ENCODE peak calls at places on chromosome 13, in six cellular contexts. C is kidney epithelial cell, E is GM23338, P is tibial artery, A is Calu3, M is A549. G is an unnamed sample.

GRCh38 chr13:26541041-26541440 is 16.4 kb upstream of the WASF3 start:
- DNase-seq in C (no peak), E (no peak), P (no peak), A (no peak), M (no peak), G (no peak)

GRCh38 chr13:97892717-97893116 is 60.8 kb upstream of the IPO5 start:
- DNase-seq in C (peak; percentile 5), E (no peak), P (no peak), A (no peak), M (no peak), G (no peak)

GRCh38 chr13:78700121-78700910 is 41.4 kb upstream of the OBI1 start:
- DNase-seq in C (no peak), E (no peak), P (no peak), A (no peak), M (no peak), G (no peak)

GRCh38 chr13:46655727-46656180 is 102.8 kb downstream of the LRCH1 start:
- DNase-seq in C (no peak), E (peak; percentile 59), P (no peak), A (no peak), M (no peak), G (no peak)

GRCh38 chr13:67123165-67123564 is 107.0 kb downstream of the PCDH9 start:
- DNase-seq in C (no peak), E (no peak), P (no peak), A (no peak), M (no peak), G (no peak)

GRCh38 chr13:43924549-43925245 is 45.0 kb downstream of the LACC1 start:
- DNase-seq in C (no peak), E (no peak), P (no peak), A (no peak), M (no peak), G (no peak)

GRCh38 chr13:111395511-111396393 is 75.3 kb downstream of the TEX29 start:
- DNase-seq in C (no peak), E (no peak), P (peak; percentile 48), A (no peak), M (no peak), G (peak; percentile 62)

GRCh38 chr13:37225414-37226047 is 120.1 kb upstream of the CSNK1A1L start:
- DNase-seq in C (no peak), E (no peak), P (no peak), A (no peak), M (no peak), G (no peak)

GRCh38 chr13:113650275-113650674 is 7.7 kb downstream of the ATP4B start:
- DNase-seq in C (no peak), E (no peak), P (peak; percentile 33), A (no peak), M (no peak), G (peak; percentile 65)

GRCh38 chr13:48492123-48493075 is 40.5 kb downstream of the RCBTB2 start:
- DNase-seq in C (no peak), E (no peak), P (peak; percentile 84), A (no peak), M (no peak), G (no peak)

GRCh38 chr13:25992076-25992475 is 59.7 kb downstream of the SHISA2 start:
- DNase-seq in C (no peak), E (no peak), P (no peak), A (no peak), M (no peak), G (no peak)

GRCh38 chr13:102139626-102140025 is 262.2 kb downstream of the FGF14 start:
- DNase-seq in C (no peak), E (no peak), P (no peak), A (no peak), M (no peak), G (no peak)

GRCh38 chr13:77359171-77359570 is 32.3 kb upstream of the MYCBP2 start:
- DNase-seq in C (no peak), E (no peak), P (no peak), A (no peak), M (no peak), G (no peak)

GRCh38 chr13:22594041-22594440 is 586.7 kb upstream of the SGCG start:
- DNase-seq in C (no peak), E (no peak), P (no peak), A (no peak), M (no peak), G (no peak)

GRCh38 chr13:43965446-43965845 is 85.7 kb downstream of the LACC1 start:
- DNase-seq in C (no peak), E (no peak), P (no peak), A (no peak), M (no peak), G (no peak)

GRCh38 chr13:113562866-113563265 is 21.7 kb upstream of the TFDP1 start:
- DNase-seq in C (no peak), E (no peak), P (no peak), A (no peak), M (no peak), G (no peak)

GRCh38 chr13:99220199-99220931 is 19.7 kb downstream of the UBAC2 start:
- DNase-seq in C (no peak), E (no peak), P (no peak), A (no peak), M (no peak), G (no peak)

GRCh38 chr13:42164557-42165125 is 107.3 kb upstream of the AKAP11 start:
- DNase-seq in C (no peak), E (no peak), P (no peak), A (no peak), M (no peak), G (no peak)

GRCh38 chr13:51937320-51938290 is 73.6 kb downstream of the ATP7B start:
- DNase-seq in C (no peak), E (no peak), P (no peak), A (no peak), M (no peak), G (no peak)

GRCh38 chr13:51934461-51935087 is 72.8 kb downstream of the CCDC70 start:
- DNase-seq in C (no peak), E (no peak), P (no peak), A (no peak), M (no peak), G (no peak)

GRCh38 chr13:51933466-51934058 is 71.8 kb downstream of the CCDC70 start:
- DNase-seq in C (no peak), E (no peak), P (no peak), A (no peak), M (no peak), G (no peak)

GRCh38 chr13:51938454-51938853 is 72.8 kb downstream of the ATP7B start:
- DNase-seq in C (no peak), E (no peak), P (no peak), A (no peak), M (no peak), G (no peak)

DNA sequence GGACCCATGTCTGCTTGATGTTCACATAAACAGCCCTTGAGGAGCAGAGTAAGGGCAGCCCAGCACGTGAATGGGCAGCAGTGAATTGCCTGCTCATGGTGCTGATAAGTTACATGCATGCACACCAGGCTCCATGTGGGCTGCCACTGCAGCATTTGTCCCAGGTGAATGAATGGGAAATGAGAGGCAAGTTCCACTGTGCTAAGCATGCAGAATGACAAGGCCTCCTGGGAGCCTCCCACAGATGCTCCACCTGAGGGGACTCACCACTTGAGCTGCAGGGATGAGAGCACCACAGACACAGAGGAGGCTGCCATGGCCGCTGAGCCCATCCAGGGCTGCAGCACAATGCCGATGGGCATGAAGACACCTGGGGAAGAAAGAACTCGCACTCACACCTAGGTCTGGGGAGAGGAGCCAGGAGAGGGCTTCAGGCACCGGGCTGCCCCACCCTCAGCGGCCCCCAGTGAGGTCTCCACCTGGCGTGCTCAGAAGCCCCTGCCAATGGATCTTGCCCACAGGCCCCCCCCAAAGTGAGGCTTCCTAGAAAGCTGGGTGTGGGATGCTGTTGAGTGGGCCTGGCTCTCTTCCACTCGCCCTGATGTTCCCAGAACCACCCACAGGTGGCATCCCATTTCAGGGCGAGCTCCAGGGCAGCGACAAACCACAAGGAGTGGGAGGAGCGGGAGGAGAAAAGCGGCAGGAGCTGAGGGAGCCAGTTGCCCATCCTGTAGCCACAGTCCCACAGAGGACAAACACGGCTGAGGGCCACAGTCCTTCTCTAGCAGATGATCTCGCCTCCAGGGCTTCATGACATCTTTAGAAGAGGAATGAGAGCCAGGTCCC is 73.8 kb downstream of the CCDC70 start:
- DNase-seq in C (no peak), E (peak; percentile 72), P (no peak), A (peak; percentile 21), M (peak; percentile 35), G (no peak)
- TF ChIP-seq CTCF in C (peak; percentile 51), E (peak; percentile 73), P (no peak), A (no peak), M (peak; percentile 17), G (peak; percentile 58)

GRCh38 chr13:45626731-45627374 is 11.3 kb upstream of the ERICH6B start:
- DNase-seq in C (no peak), E (no peak), P (no peak), A (no peak), M (no peak), G (no peak)

GRCh38 chr13:45628094-45628493 is 12.6 kb upstream of the ERICH6B start:
- DNase-seq in C (no peak), E (no peak), P (no peak), A (no peak), M (no peak), G (no peak)

GRCh38 chr13:45627656-45628055 is 12.1 kb upstream of the ERICH6B start:
- DNase-seq in C (no peak), E (no peak), P (no peak), A (no peak), M (no peak), G (no peak)

GRCh38 chr13:45621950-45622349 is 6.4 kb upstream of the ERICH6B start:
- DNase-seq in C (no peak), E (peak; percentile 80), P (no peak), A (no peak), M (no peak), G (no peak)

GRCh38 chr13:45623516-45624090 is 8.1 kb upstream of the ERICH6B start:
- DNase-seq in C (no peak), E (peak; percentile 48), P (no peak), A (no peak), M (peak; percentile 25), G (no peak)
- TF ChIP-seq CTCF in C (peak; percentile 52), E (peak; percentile 70), P (peak; percentile 19), A (peak; percentile 28), M (peak; percentile 59), G (peak; percentile 77)

DNA sequence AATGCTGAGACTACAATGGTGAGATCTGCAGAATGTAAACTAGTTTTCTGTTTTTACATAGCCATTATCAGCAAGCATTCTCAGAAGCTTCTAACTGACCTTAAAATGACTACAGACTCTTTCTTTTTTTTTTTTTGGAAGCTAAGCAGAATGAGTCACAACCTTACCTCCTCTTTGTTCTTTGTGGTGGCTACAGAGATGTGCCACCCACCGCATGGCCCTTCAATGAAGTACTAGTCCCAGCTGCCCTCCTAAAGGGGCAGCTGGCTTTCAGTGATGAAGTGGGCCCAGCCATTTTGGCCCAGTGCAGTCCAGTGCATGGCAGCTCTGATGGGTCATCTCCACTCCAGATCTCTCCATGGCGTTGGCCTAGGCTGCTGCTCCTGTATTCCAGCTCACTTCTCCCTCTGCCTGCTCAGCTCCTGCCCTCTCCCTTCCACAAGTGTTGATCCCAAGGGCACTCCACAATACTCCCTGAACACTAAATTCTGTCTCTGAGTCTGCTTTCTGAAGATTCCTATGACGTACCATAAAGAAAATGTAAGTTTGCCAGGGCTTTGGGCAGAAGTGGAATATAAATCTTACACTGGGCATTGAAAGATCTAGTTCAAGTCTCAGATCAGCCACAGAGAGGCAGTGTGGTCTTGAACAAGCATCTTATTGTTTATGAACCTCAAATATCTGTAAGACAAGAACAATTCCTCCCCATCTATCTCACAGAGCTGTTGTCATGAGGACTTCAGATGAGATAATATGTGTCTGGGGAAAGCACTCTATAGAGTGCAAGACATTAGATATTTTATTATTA is 85.6 kb downstream of the RXFP2 start:
- DNase-seq in C (no peak), E (no peak), P (no peak), A (no peak), M (no peak), G (no peak)
- TF ChIP-seq CTCF in C (no peak), E (peak; percentile 48), P (peak; percentile 62), A (no peak), M (no peak), G (peak; percentile 40)

GRCh38 chr13:52399708-52400107 is 6.3 kb downstream of the THSD1 start:
- DNase-seq in C (no peak), E (peak; percentile 22), P (no peak), A (no peak), M (no peak), G (no peak)
- TF ChIP-seq CTCF in C (no peak), E (peak; percentile 37), P (no peak), A (no peak), M (peak; percentile 17), G (no peak)